ENCODE peak calls at places on chromosomes 4 and X, in ten cellular contexts. Q is fibroblast of the aortic adventitia; F is endothelial cell of umbilical vein; O is osteocyte; G is CD4-positive, alpha-beta T cell; S is NCI-H1105 treated with DMSO at 0.1 percent for 48 hours; B is pancreas; L is hypothalamus; A is RPMI8226; W is amniotic stem cell. V is an unnamed sample.

GRCh38 chr4:156763511-156763910 is 208.1 kb downstream of the PDGFC start:
- DNase-seq in Q (no peak), F (peak), O (no peak), G (no peak), S (peak), B (no peak), L (no peak), A (no peak), W (no peak), V (no peak)

GRCh38 chr4:171478181-171478580 is 335.0 kb upstream of the GALNTL6 start:
- DNase-seq in Q (no peak), F (no peak), O (no peak), G (no peak), S (no peak), B (no peak), L (no peak), A (no peak), W (no peak), V (no peak)

GRCh38 chrX:32571579-32571978 is 639.8 kb downstream of the DMD start:
- DNase-seq in Q (peak), F (no peak), O (no peak), G (no peak), S (no peak), B (no peak), L (no peak), A (no peak), W (no peak), V (no peak)

GRCh38 chrX:101749436-101749835 is 89.8 kb upstream of the ARMCX2 start:
- DNase-seq in Q (no peak), F (no peak), O (no peak), G (no peak), S (no peak), B (no peak), L (no peak), A (no peak), W (no peak), V (no peak)

GRCh38 chrX:106917830-106918500 is 2.2 kb upstream of the CLDN2 start:
- DNase-seq in Q (peak), F (peak), O (no peak), G (no peak), S (peak), B (peak), L (no peak), A (peak), W (no peak), V (no peak)

GRCh38 chr4:22434895-22435294 is 81.0 kb downstream of the ADGRA3 start:
- DNase-seq in Q (peak), F (peak), O (no peak), G (no peak), S (no peak), B (no peak), L (no peak), A (peak), W (no peak), V (no peak)

GRCh38 chrX:111410451-111410850 is 1.5 kb downstream of the DCX start:
- DNase-seq in Q (no peak), F (no peak), O (no peak), G (no peak), S (no peak), B (no peak), L (no peak), A (no peak), W (no peak), V (no peak)

GRCh38 chr4:153427363-153428071 is 38.6 kb upstream of the TMEM131L start:
- DNase-seq in Q (peak), F (no peak), O (peak), G (no peak), S (no peak), B (no peak), L (no peak), A (no peak), W (no peak), V (no peak)

GRCh38 chr4:126705271-126705670 is 927.5 kb upstream of the INTU start:
- DNase-seq in Q (no peak), F (no peak), O (no peak), G (no peak), S (no peak), B (no peak), L (no peak), A (no peak), W (no peak), V (no peak)

GRCh38 chrX:115912372-115912897 is 258.1 kb upstream of the AGTR2 start:
- DNase-seq in Q (peak), F (no peak), O (peak), G (no peak), S (no peak), B (no peak), L (no peak), A (peak), W (no peak), V (no peak)

GRCh38 chr4:140049024-140049923 is 104.7 kb downstream of the MAML3 start:
- DNase-seq in Q (peak), F (peak), O (no peak), G (peak), S (peak), B (peak), L (no peak), A (peak), W (no peak), V (no peak)

GRCh38 chrX:68121835-68122234 is 311.5 kb downstream of the OPHN1 start:
- DNase-seq in Q (no peak), F (no peak), O (no peak), G (no peak), S (no peak), B (no peak), L (no peak), A (no peak), W (no peak), V (no peak)

GRCh38 chrX:130799393-130799792 is 103.6 kb downstream of the ENOX2 start:
- DNase-seq in Q (peak), F (peak), O (no peak), G (no peak), S (no peak), B (no peak), L (no peak), A (no peak), W (no peak), V (no peak)